ENCODE peak calls at places on chromosomes 16 and 17, in four cellular contexts. F is prostate gland, E is small intestine, X is body of pancreas. D is an unnamed sample.

GRCh38 chr17:57959929-57960328 is 4.7 kb upstream of the CUEDC1 start:
- DNase-seq in F (no peak), E (no peak), X (no peak), D (no peak)

GRCh38 chr17:7654832-7655540 is 4.3 kb downstream of the ATP1B2 start:
- DNase-seq in F (no peak), E (no peak), X (no peak), D (no peak)

GRCh38 chr17:4988168-4988567 is 693 bp upstream of the CAMTA2 start:
- DNase-seq in F (no peak), E (no peak), X (no peak), D (no peak)

GRCh38 chr17:48791128-48792032 is 25.6 kb downstream of the TTLL6 start:
- DNase-seq in F (peak), E (peak), X (peak), D (no peak)

GRCh38 chr17:78179372-78179771 is 7.5 kb downstream of the TK1 start:
- DNase-seq in F (no peak), E (no peak), X (no peak), D (no peak)

GRCh38 chr16:67277999-67278772 is 1.1 kb upstream of the PLEKHG4 start:
- DNase-seq in F (no peak), E (peak), X (no peak), D (peak)

GRCh38 chr17:142102-142661 is 4.8 kb downstream of the SCGB1C2 start:
- DNase-seq in F (peak), E (no peak), X (peak), D (no peak)

GRCh38 chr16:6684076-6684673 is 648.5 kb upstream of the RBFOX1 start:
- DNase-seq in F (peak), E (peak), X (peak), D (no peak)

GRCh38 chr17:40106760-40107265 is 6.4 kb upstream of the NR1D1 start:
- DNase-seq in F (no peak), E (no peak), X (no peak), D (no peak)

GRCh38 chr17:79987890-79988162 is 47.8 kb downstream of the TBC1D16 start:
- DNase-seq in F (no peak), E (no peak), X (no peak), D (no peak)
- H3K4me3 ChIP-seq in F (no peak), E (no peak), X (no peak), D (no peak)

GRCh38 chr17:42555122-42555622 is 2.4 kb downstream of the HSD17B1 start:
- DNase-seq in F (no peak), E (no peak), X (no peak), D (no peak)
- H3K4me3 ChIP-seq in F (peak), E (peak), X (peak), D (peak)

DNA sequence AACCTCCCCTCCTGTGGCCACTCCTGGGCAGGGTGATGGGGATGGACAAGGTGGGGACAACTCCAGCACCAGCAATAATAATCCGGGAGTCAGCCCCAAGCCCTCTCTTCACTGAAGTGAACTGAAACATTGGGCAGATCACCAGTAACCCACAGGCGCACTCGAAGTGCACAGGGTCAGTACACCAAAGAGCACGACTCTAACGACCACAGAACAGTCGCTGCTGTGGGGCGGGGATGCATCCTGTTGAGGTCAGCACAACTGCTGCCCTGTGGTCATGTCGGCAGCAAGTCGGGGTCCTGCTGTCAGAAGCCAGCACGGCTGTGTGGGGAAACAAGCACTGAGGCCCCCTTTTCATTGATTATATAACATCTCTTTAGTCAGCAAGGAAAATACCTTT is 14.6 kb downstream of the DNASE1 start:
- DNase-seq in F (no peak), E (no peak), X (no peak), D (no peak)
- H3K4me3 ChIP-seq in F (no peak), E (no peak), X (no peak), D (no peak)

GRCh38 chr16:29808219-29808900 is 2.0 kb downstream of the MAZ start:
- DNase-seq in F (no peak), E (no peak), X (no peak), D (no peak)
- H3K4me3 ChIP-seq in F (peak), E (peak), X (no peak), D (peak)

GRCh38 chr16:3497771-3498170 is 2.5 kb upstream of the C16orf90 start:
- DNase-seq in F (no peak), E (no peak), X (no peak), D (no peak)

GRCh38 chr16:3496386-3496785 is 1.1 kb upstream of the C16orf90 start:
- DNase-seq in F (no peak), E (no peak), X (no peak), D (no peak)

GRCh38 chr16:3501783-3502400 is 1.1 kb downstream of the CLUAP1 start:
- DNase-seq in F (no peak), E (no peak), X (no peak), D (no peak)

GRCh38 chr16:3495166-3495565 is at the start of gene C16orf90:
- DNase-seq in F (no peak), E (no peak), X (no peak), D (no peak)

DNA sequence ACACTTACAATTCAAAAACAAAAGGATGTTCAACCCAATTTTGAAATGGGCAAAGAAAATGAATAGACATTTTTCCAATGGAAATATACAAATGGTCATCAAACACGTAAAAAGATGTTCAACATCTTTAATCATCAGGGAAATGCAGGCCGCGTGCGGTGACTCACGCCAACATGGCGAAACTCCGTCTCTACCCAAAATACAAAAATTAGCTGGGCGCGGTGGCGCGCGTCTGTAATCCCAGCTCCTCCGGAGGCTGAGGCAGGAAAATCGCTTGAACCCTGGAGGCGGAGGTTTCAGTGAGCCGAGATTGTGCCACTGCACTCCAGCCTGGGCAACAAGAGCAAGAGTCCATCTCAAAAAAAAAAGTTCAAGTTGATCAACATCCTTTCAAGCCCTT is 1.8 kb upstream of the CLUAP1 start:
- DNase-seq in F (no peak), E (no peak), X (no peak), D (no peak)
- H3K4me3 ChIP-seq in F (no peak), E (no peak), X (no peak), D (no peak)